ENCODE peak calls at places on chromosomes 4 and X, in nine cellular contexts. O is stimulated activated CD8-positive, alpha-beta memory T cell treated with anti-CD3 and anti-CD28 coated beads, Interleukin-7, amount 100 ng/mL, for 1 hour; U is stimulated activated CD4-positive, alpha-beta T cell treated with anti-CD3 and anti-CD28 coated beads, Interleukin-2, amount 100 ng/mL, for 48 hours; S is M059J; N is memory B cell; Q is NCI-H1048; W is GM20000; B is NCI-H2029 treated with DMSO at 0.1 percent for 48 hours; P is fibroblast of lung. Z is an unnamed sample.

GRCh38 chrX:81890476-81890875 is 688.6 kb downstream of the SH3BGRL start:
- DNase-seq in O (no peak), U (no peak), S (no peak), N (no peak), Q (no peak), W (no peak), B (no peak), P (no peak), Z (no peak)

GRCh38 chrX:109830704-109831206 is 97.7 kb upstream of the ACSL4 start:
- DNase-seq in O (no peak), U (no peak), S (peak; percentile 74), N (no peak), Q (no peak), W (peak; percentile 20), B (no peak), P (peak; percentile 68), Z (no peak)

GRCh38 chrX:110143454-110144210 is 140.7 kb downstream of the TMEM164 start:
- DNase-seq in O (no peak), U (no peak), S (peak; percentile 32), N (no peak), Q (no peak), W (no peak), B (no peak), P (no peak), Z (no peak)

GRCh38 chr4:72896515-72896914 is 173.0 kb downstream of the COX18 start:
- DNase-seq in O (no peak), U (no peak), S (peak; percentile 50), N (no peak), Q (no peak), W (no peak), B (no peak), P (peak; percentile 92), Z (no peak)

GRCh38 chr4:37434469-37434868 is 189.9 kb downstream of the NWD2 start:
- DNase-seq in O (no peak), U (no peak), S (peak; percentile 30), N (no peak), Q (no peak), W (no peak), B (no peak), P (no peak), Z (no peak)

GRCh38 chr4:12852338-12853307 is 631.5 kb downstream of the RAB28 start:
- DNase-seq in O (no peak), U (no peak), S (peak; percentile 81), N (no peak), Q (peak; percentile 15), W (peak; percentile 24), B (peak; percentile 83), P (peak; percentile 55), Z (peak; percentile 77)

GRCh38 chr4:127788517-127788916 is 6.4 kb downstream of the HSPA4L start:
- DNase-seq in O (no peak), U (no peak), S (peak; percentile 16), N (no peak), Q (no peak), W (no peak), B (no peak), P (no peak), Z (peak; percentile 65)

GRCh38 chrX:65035451-65035779 is 59.2 kb upstream of the ZC4H2 start:
- DNase-seq in O (no peak), U (no peak), S (no peak), N (no peak), Q (no peak), W (no peak), B (no peak), P (peak; percentile 3), Z (no peak)

GRCh38 chr4:119103263-119103662 is 32.4 kb upstream of the MYOZ2 start:
- DNase-seq in O (no peak), U (no peak), S (peak; percentile 94), N (no peak), Q (no peak), W (no peak), B (no peak), P (peak; percentile 100), Z (no peak)

GRCh38 chrX:97026406-97026805 is 142.7 kb downstream of the RPA4 start:
- DNase-seq in O (no peak), U (no peak), S (peak; percentile 1), N (no peak), Q (no peak), W (no peak), B (peak; percentile 52), P (peak; percentile 9), Z (peak; percentile 9)

GRCh38 chrX:141439651-141440050 is 144.9 kb downstream of the SPANXA1 start:
- DNase-seq in O (no peak), U (no peak), S (peak; percentile 15), N (no peak), Q (no peak), W (no peak), B (no peak), P (peak; percentile 14), Z (no peak)

GRCh38 chr4:48483006-48483776 is at the start of gene SLC10A4:
- DNase-seq in O (no peak), U (no peak), S (peak; percentile 37), N (no peak), Q (no peak), W (peak; percentile 74), B (peak; percentile 47), P (no peak), Z (no peak)

GRCh38 chr4:60443068-60443467 is 757.1 kb upstream of the ADGRL3 start:
- DNase-seq in O (no peak), U (no peak), S (no peak), N (no peak), Q (no peak), W (no peak), B (no peak), P (no peak), Z (no peak)

GRCh38 chr4:158313566-158313965 is 103.3 kb downstream of the TMEM144 start:
- DNase-seq in O (no peak), U (no peak), S (peak; percentile 32), N (no peak), Q (no peak), W (no peak), B (no peak), P (peak; percentile 40), Z (no peak)

GRCh38 chrX:149704664-149705063 is 7.2 kb upstream of the MAGEA11 start:
- DNase-seq in O (no peak), U (no peak), S (no peak), N (no peak), Q (no peak), W (no peak), B (no peak), P (no peak), Z (no peak)

GRCh38 chr4:175811171-175811570 is 893 bp downstream of the GPM6A start:
- DNase-seq in O (no peak), U (no peak), S (no peak), N (no peak), Q (no peak), W (no peak), B (no peak), P (no peak), Z (no peak)

GRCh38 chr4:119000400-119000799 is 111.7 kb downstream of the SYNPO2 start:
- DNase-seq in O (no peak), U (no peak), S (no peak), N (no peak), Q (no peak), W (no peak), B (no peak), P (peak; percentile 22), Z (no peak)